ENCODE peak calls at places on chromosomes 4 and X, in six cellular contexts. S, P, U, F, G and Z are unnamed samples.

GRCh38 chr4:336099-336892 is 1.3 kb upstream of the ZNF141 start:
- DNase-seq in G (no peak), S (no peak), P (no peak), F (no peak), U (peak), Z (peak)

GRCh38 chr4:167452922-167453321 is 218.6 kb upstream of the SPOCK3 start:
- DNase-seq in G (no peak), F (no peak), U (no peak), P (no peak), S (no peak), Z (no peak)

GRCh38 chr4:8726344-8726851 is 133.8 kb downstream of the CPZ start:
- DNase-seq in U (no peak), F (no peak), G (no peak), P (no peak), S (no peak), Z (no peak)

GRCh38 chrX:1778817-1779216 is 164.0 kb downstream of the ASMT start:
- DNase-seq in G (no peak), P (no peak), U (no peak), S (no peak), F (no peak), Z (no peak)

GRCh38 chr4:138311771-138312535 is 69.8 kb upstream of the SLC7A11 start:
- DNase-seq in S (no peak), U (no peak), G (no peak), F (no peak), P (no peak), Z (peak)

GRCh38 chr4:9765091-9765490 is 16.3 kb upstream of the DRD5 start:
- DNase-seq in S (no peak), U (no peak), P (peak), G (no peak), F (no peak), Z (peak)

GRCh38 chrX:7147431-7147977 is at the start of gene STS:
- DNase-seq in S (peak), G (no peak), U (peak), F (peak), P (peak), Z (peak)

GRCh38 chr4:18021720-18022571 is at the start of gene LCORL:
- DNase-seq in F (peak), U (peak), P (peak), S (peak), G (peak), Z (peak)

GRCh38 chrX:137428777-137429564 is 137.0 kb upstream of the ZIC3 start:
- DNase-seq in F (no peak), P (no peak), S (no peak), G (no peak), U (no peak), Z (no peak)

GRCh38 chr4:176123710-176124407 is 58.2 kb downstream of the WDR17 start:
- DNase-seq in G (no peak), P (peak), F (peak), S (no peak), U (no peak), Z (peak)

GRCh38 chr4:158255727-158256324 is 45.5 kb downstream of the TMEM144 start:
- DNase-seq in U (peak), S (peak), P (peak), F (peak), G (peak), Z (peak)

GRCh38 chr4:22515888-22516541 is at the start of gene ADGRA3:
- DNase-seq in G (peak), F (peak), S (peak), P (peak), U (peak), Z (peak)

GRCh38 chr4:74018771-74019170 is 19.7 kb downstream of the CXCL3 start:
- DNase-seq in F (no peak), G (no peak), S (no peak), U (no peak), P (peak), Z (no peak)

GRCh38 chr4:19177616-19178015 is 1074.1 kb upstream of the SLIT2 start:
- DNase-seq in G (no peak), P (no peak), S (no peak), F (no peak), U (no peak), Z (peak)

GRCh38 chr4:76373919-76374552 is 46.9 kb downstream of the CCDC158 start:
- DNase-seq in P (peak), G (no peak), U (no peak), F (no peak), S (no peak), Z (peak)

GRCh38 chr4:2634014-2634413 is 97.6 kb downstream of the FAM193A start:
- DNase-seq in P (no peak), F (no peak), G (no peak), S (no peak), U (no peak), Z (no peak)

GRCh38 chr4:115938764-115939443 is 825.5 kb upstream of the NDST4 start:
- DNase-seq in F (no peak), U (no peak), G (no peak), S (no peak), P (no peak), Z (no peak)

GRCh38 chrX:123993326-123993725 is 31.8 kb downstream of the STAG2 start:
- DNase-seq in U (no peak), G (no peak), P (peak), S (no peak), F (no peak), Z (peak)